ENCODE peak calls at places on chromosome 11, in five cellular contexts. One of them, this sample, is unnamed.

GRCh38 chr11:18749681-18750319 is 23.8 kb upstream of the IGSF22 start:
- DNase-seq in activated naive CD4-positive, alpha-beta T cell treated with anti-CD3 and anti-CD28 coated beads, Interleukin-2, amount 10 ng/mL, durations not matched to agents 7 days and 5 days: no peak
- DNase-seq in AG04450: peak; percentile 29
- DNase-seq in activated T-cell treated with anti-CD3 and anti-CD28 coated beads, Interleukin-2, amount 50 U/mL, for 48 hours: no peak
- DNase-seq in AML-193: no peak
- DNase-seq in this sample: peak; percentile 21

GRCh38 chr11:93166867-93167266 is 30.9 kb downstream of the SLC36A4 start:
- DNase-seq in activated naive CD4-positive, alpha-beta T cell treated with anti-CD3 and anti-CD28 coated beads, Interleukin-2, amount 10 ng/mL, durations not matched to agents 7 days and 5 days: no peak
- DNase-seq in AG04450: no peak
- DNase-seq in activated T-cell treated with anti-CD3 and anti-CD28 coated beads, Interleukin-2, amount 50 U/mL, for 48 hours: no peak
- DNase-seq in AML-193: peak; percentile 30
- DNase-seq in this sample: no peak

GRCh38 chr11:102685769-102686168 is 19.8 kb downstream of the MMP27 start:
- DNase-seq in activated naive CD4-positive, alpha-beta T cell treated with anti-CD3 and anti-CD28 coated beads, Interleukin-2, amount 10 ng/mL, durations not matched to agents 7 days and 5 days: no peak
- DNase-seq in AG04450: no peak
- DNase-seq in activated T-cell treated with anti-CD3 and anti-CD28 coated beads, Interleukin-2, amount 50 U/mL, for 48 hours: no peak
- DNase-seq in AML-193: peak; percentile 66
- DNase-seq in this sample: no peak

GRCh38 chr11:107606122-107606521 is 15.2 kb downstream of the ELMOD1 start:
- DNase-seq in activated naive CD4-positive, alpha-beta T cell treated with anti-CD3 and anti-CD28 coated beads, Interleukin-2, amount 10 ng/mL, durations not matched to agents 7 days and 5 days: peak; percentile 22
- DNase-seq in AG04450: no peak
- DNase-seq in activated T-cell treated with anti-CD3 and anti-CD28 coated beads, Interleukin-2, amount 50 U/mL, for 48 hours: no peak
- DNase-seq in AML-193: no peak
- DNase-seq in this sample: no peak

GRCh38 chr11:88537613-88538012 is 200.1 kb upstream of the CTSC start:
- DNase-seq in activated naive CD4-positive, alpha-beta T cell treated with anti-CD3 and anti-CD28 coated beads, Interleukin-2, amount 10 ng/mL, durations not matched to agents 7 days and 5 days: no peak
- DNase-seq in AG04450: no peak
- DNase-seq in activated T-cell treated with anti-CD3 and anti-CD28 coated beads, Interleukin-2, amount 50 U/mL, for 48 hours: no peak
- DNase-seq in AML-193: no peak
- DNase-seq in this sample: no peak

GRCh38 chr11:86396403-86396802 is 21.7 kb downstream of the CCDC81 start:
- DNase-seq in activated naive CD4-positive, alpha-beta T cell treated with anti-CD3 and anti-CD28 coated beads, Interleukin-2, amount 10 ng/mL, durations not matched to agents 7 days and 5 days: no peak
- DNase-seq in AG04450: peak; percentile 15
- DNase-seq in activated T-cell treated with anti-CD3 and anti-CD28 coated beads, Interleukin-2, amount 50 U/mL, for 48 hours: no peak
- DNase-seq in AML-193: no peak
- DNase-seq in this sample: peak; percentile 16

GRCh38 chr11:30586251-30587144 is at the start of gene MPPED2:
- DNase-seq in activated naive CD4-positive, alpha-beta T cell treated with anti-CD3 and anti-CD28 coated beads, Interleukin-2, amount 10 ng/mL, durations not matched to agents 7 days and 5 days: peak; percentile 31
- DNase-seq in AG04450: no peak
- DNase-seq in activated T-cell treated with anti-CD3 and anti-CD28 coated beads, Interleukin-2, amount 50 U/mL, for 48 hours: peak; percentile 55
- DNase-seq in AML-193: no peak
- DNase-seq in this sample: no peak

GRCh38 chr11:87331273-87331672 is 293.5 kb downstream of the TMEM135 start:
- DNase-seq in activated naive CD4-positive, alpha-beta T cell treated with anti-CD3 and anti-CD28 coated beads, Interleukin-2, amount 10 ng/mL, durations not matched to agents 7 days and 5 days: no peak
- DNase-seq in AG04450: no peak
- DNase-seq in activated T-cell treated with anti-CD3 and anti-CD28 coated beads, Interleukin-2, amount 50 U/mL, for 48 hours: no peak
- DNase-seq in AML-193: no peak
- DNase-seq in this sample: no peak

GRCh38 chr11:102316505-102316904 is 779 bp upstream of the BIRC3 start:
- DNase-seq in activated naive CD4-positive, alpha-beta T cell treated with anti-CD3 and anti-CD28 coated beads, Interleukin-2, amount 10 ng/mL, durations not matched to agents 7 days and 5 days: no peak
- DNase-seq in AG04450: no peak
- DNase-seq in activated T-cell treated with anti-CD3 and anti-CD28 coated beads, Interleukin-2, amount 50 U/mL, for 48 hours: no peak
- DNase-seq in AML-193: no peak
- DNase-seq in this sample: no peak

GRCh38 chr11:112334381-112334780 is 73.7 kb upstream of the PLET1 start:
- DNase-seq in activated naive CD4-positive, alpha-beta T cell treated with anti-CD3 and anti-CD28 coated beads, Interleukin-2, amount 10 ng/mL, durations not matched to agents 7 days and 5 days: no peak
- DNase-seq in AG04450: no peak
- DNase-seq in activated T-cell treated with anti-CD3 and anti-CD28 coated beads, Interleukin-2, amount 50 U/mL, for 48 hours: no peak
- DNase-seq in AML-193: no peak
- DNase-seq in this sample: no peak